ENCODE peak calls at places on chromosomes 11 and 22, in five cellular contexts. T, L, W, B and C are unnamed samples.
A peak's percentile ranks its signal among the peaks of the same experiment; 100 is the strongest.

GRCh38 chr11:85718991-85719807 is 33.2 kb upstream of the CCDC89 start:
- DNase-seq in T (peak; percentile 85), B (no peak), W (no peak), L (peak; percentile 64), C (peak; percentile 96)

GRCh38 chr11:5117588-5117987 is 20.6 kb downstream of the OR52A5 start:
- DNase-seq in B (no peak), W (no peak), T (no peak), L (no peak), C (no peak)

GRCh38 chr11:115145316-115145715 is 358.9 kb downstream of the CADM1 start:
- DNase-seq in W (no peak), B (no peak), L (no peak), T (no peak), C (no peak)

GRCh38 chr11:116072133-116072532 is 567.9 kb upstream of the CADM1 start:
- DNase-seq in W (no peak), L (no peak), B (no peak), T (no peak), C (no peak)

GRCh38 chr11:27722945-27723344 is 22.7 kb upstream of the BDNF start:
- DNase-seq in L (no peak), T (no peak), B (no peak), W (no peak), C (no peak)

GRCh38 chr11:69651834-69652620 is 11.1 kb downstream of the CCND1 start:
- DNase-seq in W (no peak), L (no peak), B (no peak), T (no peak), C (no peak)

GRCh38 chr11:43567396-43567975 is 113.1 kb upstream of the HSD17B12 start:
- DNase-seq in W (no peak), B (no peak), L (no peak), T (peak; percentile 70), C (peak; percentile 64)

GRCh38 chr22:21666786-21667185 is 974 bp downstream of the PPIL2 start:
- DNase-seq in T (no peak), B (no peak), L (no peak), W (no peak), C (no peak)

GRCh38 chr22:23086263-23086662 is 15.9 kb downstream of the GNAZ start:
- DNase-seq in T (no peak), L (no peak), W (no peak), B (no peak), C (no peak)

GRCh38 chr11:63553759-63554158 is 9.4 kb downstream of the PLAAT2 start:
- DNase-seq in T (no peak), W (peak; percentile 43), L (no peak), B (no peak), C (no peak)

GRCh38 chr11:93225642-93226041 is 27.9 kb upstream of the SLC36A4 start:
- DNase-seq in W (no peak), L (no peak), B (no peak), T (peak; percentile 43), C (peak; percentile 47)

GRCh38 chr22:17315310-17315709 is 54.0 kb upstream of the CECR2 start:
- DNase-seq in L (no peak), T (no peak), B (no peak), W (no peak), C (no peak)

GRCh38 chr11:17142450-17142849 is 65.0 kb upstream of the RPS13 start:
- DNase-seq in W (no peak), B (no peak), T (no peak), L (no peak), C (no peak)

GRCh38 chr22:41966607-41967240 is 2.5 kb upstream of the SEPTIN3 start:
- DNase-seq in B (no peak), W (peak; percentile 49), L (no peak), T (peak; percentile 76), C (peak; percentile 26)

GRCh38 chr11:75342966-75343870 is 8.2 kb downstream of the ARRB1 start:
- DNase-seq in T (no peak), L (no peak), W (no peak), B (no peak), C (no peak)

GRCh38 chr11:26070981-26071380 is 260.9 kb upstream of the ANO3 start:
- DNase-seq in W (no peak), T (no peak), L (no peak), B (no peak), C (no peak)

GRCh38 chr11:71247551-71248250 is 4.7 kb downstream of the SHANK2 start:
- DNase-seq in W (no peak), B (no peak), L (no peak), T (no peak), C (no peak)

GRCh38 chr11:6626971-6627761 is 7.9 kb upstream of the TPP1 start:
- DNase-seq in W (no peak), L (no peak), T (no peak), B (no peak), C (no peak)

GRCh38 chr22:22395230-22395629 is 113.3 kb downstream of the ZNF280B start:
- DNase-seq in L (no peak), B (no peak), T (no peak), W (no peak), C (no peak)

GRCh38 chr11:126790550-126790981 is 210.0 kb downstream of the KIRREL3 start:
- DNase-seq in L (peak; percentile 26), T (peak; percentile 12), W (no peak), B (no peak), C (no peak)